ENCODE peak calls at places on chromosome 1, in five cellular contexts. K, Y, S, N and X are unnamed samples.

GRCh38 chr1:10170362-10170665 is 40.1 kb upstream of the KIF1B start:
- DNase-seq in K (no peak), Y (no peak), S (no peak), N (no peak), X (no peak)

GRCh38 chr1:29123871-29124365 is at the start of gene TMEM200B:
- DNase-seq in Y (peak), K (no peak), N (no peak), S (no peak), X (no peak)

GRCh38 chr1:78839704-78840277 is 166.7 kb downstream of the ADGRL4 start:
- DNase-seq in K (no peak), Y (peak), S (no peak), N (no peak), X (peak)

GRCh38 chr1:47805020-47805419 is 192.2 kb downstream of the TRABD2B start:
- DNase-seq in Y (no peak), K (no peak), S (no peak), N (no peak), X (no peak)

GRCh38 chr1:50422946-50423669 is at the start of gene DMRTA2:
- DNase-seq in N (peak), S (no peak), Y (no peak), K (no peak), X (peak)

GRCh38 chr1:27109103-27109822 is 45.7 kb downstream of the SLC9A1 start:
- DNase-seq in Y (no peak), S (no peak), N (no peak), K (no peak), X (no peak)

GRCh38 chr1:12047120-12047876 is 15.8 kb upstream of the TNFRSF8 start:
- DNase-seq in N (no peak), Y (peak), K (no peak), S (no peak), X (no peak)

GRCh38 chr1:88698140-88698539 is 14.1 kb downstream of the PKN2 start:
- DNase-seq in S (no peak), Y (no peak), K (no peak), N (no peak), X (no peak)

GRCh38 chr1:208387908-208388756 is 143.9 kb upstream of the PLXNA2 start:
- DNase-seq in S (no peak), K (no peak), N (no peak), Y (no peak), X (no peak)